ENCODE peak calls at places on chromosomes 5 and 9, in seven cellular contexts. One of them, this sample, is unnamed.

GRCh38 chr9:12930906-12931305 is 156.1 kb downstream of the LURAP1L start:
- DNase-seq in KBM-7: no peak
- DNase-seq in Calu3: no peak
- DNase-seq in progenitor cell of endocrine pancreas: no peak
- DNase-seq in RPMI7951: peak; percentile 34
- DNase-seq in iris pigment epithelial cell: no peak
- DNase-seq in A549: peak; percentile 23
- DNase-seq in this sample: no peak

GRCh38 chr9:76321185-76321828 is 72.9 kb downstream of the RFK start:
- DNase-seq in iris pigment epithelial cell: peak; percentile 77
- DNase-seq in A549: peak; percentile 64
- DNase-seq in progenitor cell of endocrine pancreas: no peak
- DNase-seq in Calu3: no peak
- DNase-seq in RPMI7951: peak; percentile 43
- DNase-seq in KBM-7: no peak
- DNase-seq in this sample: no peak

GRCh38 chr5:120293796-120294195 is 170.3 kb upstream of the PRR16 start:
- DNase-seq in KBM-7: no peak
- DNase-seq in RPMI7951: peak; percentile 80
- DNase-seq in iris pigment epithelial cell: peak; percentile 68
- DNase-seq in Calu3: no peak
- DNase-seq in A549: no peak
- DNase-seq in progenitor cell of endocrine pancreas: no peak
- DNase-seq in this sample: no peak

GRCh38 chr9:131734165-131734610 is 5.7 kb downstream of the RAPGEF1 start:
- DNase-seq in KBM-7: peak; percentile 84
- DNase-seq in A549: peak; percentile 52
- DNase-seq in progenitor cell of endocrine pancreas: no peak
- DNase-seq in Calu3: peak; percentile 54
- DNase-seq in iris pigment epithelial cell: peak; percentile 38
- DNase-seq in RPMI7951: peak; percentile 64
- DNase-seq in this sample: no peak

GRCh38 chr5:179123109-179123426 is 62.9 kb downstream of the ZNF354C start:
- DNase-seq in KBM-7: no peak
- DNase-seq in RPMI7951: no peak
- DNase-seq in progenitor cell of endocrine pancreas: no peak
- DNase-seq in A549: no peak
- DNase-seq in iris pigment epithelial cell: no peak
- DNase-seq in Calu3: no peak
- DNase-seq in this sample: no peak

GRCh38 chr5:37738057-37738691 is 101.7 kb downstream of the GDNF start:
- DNase-seq in progenitor cell of endocrine pancreas: no peak
- DNase-seq in KBM-7: peak; percentile 57
- DNase-seq in A549: no peak
- DNase-seq in Calu3: peak; percentile 36
- DNase-seq in RPMI7951: peak; percentile 96
- DNase-seq in iris pigment epithelial cell: peak; percentile 97
- DNase-seq in this sample: peak; percentile 14

GRCh38 chr9:136543280-136543679 is 2.6 kb downstream of the NOTCH1 start:
- DNase-seq in Calu3: no peak
- DNase-seq in progenitor cell of endocrine pancreas: no peak
- DNase-seq in A549: no peak
- DNase-seq in KBM-7: no peak
- DNase-seq in RPMI7951: no peak
- DNase-seq in iris pigment epithelial cell: no peak
- DNase-seq in this sample: no peak

GRCh38 chr5:16894236-16895057 is 41.6 kb downstream of the MYO10 start:
- DNase-seq in KBM-7: no peak
- DNase-seq in progenitor cell of endocrine pancreas: no peak
- DNase-seq in A549: peak; percentile 98
- DNase-seq in RPMI7951: peak; percentile 95
- DNase-seq in iris pigment epithelial cell: peak; percentile 97
- DNase-seq in Calu3: peak; percentile 75
- DNase-seq in this sample: no peak

GRCh38 chr5:115068239-115069086 is 101.2 kb downstream of the TRIM36 start:
- DNase-seq in Calu3: peak; percentile 6
- DNase-seq in KBM-7: no peak
- DNase-seq in iris pigment epithelial cell: peak; percentile 40
- DNase-seq in A549: peak; percentile 62
- DNase-seq in RPMI7951: peak; percentile 69
- DNase-seq in progenitor cell of endocrine pancreas: no peak
- DNase-seq in this sample: no peak

GRCh38 chr9:93578844-93579243 is 2.5 kb downstream of the PHF2 start:
- DNase-seq in iris pigment epithelial cell: no peak
- DNase-seq in Calu3: no peak
- DNase-seq in A549: no peak
- DNase-seq in RPMI7951: no peak
- DNase-seq in progenitor cell of endocrine pancreas: no peak
- DNase-seq in KBM-7: no peak
- DNase-seq in this sample: no peak

GRCh38 chr5:16916262-16916878 is 19.7 kb downstream of the MYO10 start:
- DNase-seq in iris pigment epithelial cell: peak; percentile 96
- DNase-seq in KBM-7: no peak
- DNase-seq in Calu3: peak; percentile 23
- DNase-seq in A549: peak; percentile 66
- DNase-seq in RPMI7951: peak; percentile 95
- DNase-seq in progenitor cell of endocrine pancreas: no peak
- DNase-seq in this sample: no peak

GRCh38 chr9:116687074-116687761 is at the start of gene TRIM32:
- DNase-seq in iris pigment epithelial cell: peak; percentile 80
- DNase-seq in KBM-7: peak; percentile 88
- DNase-seq in progenitor cell of endocrine pancreas: peak; percentile 96
- DNase-seq in Calu3: peak; percentile 81
- DNase-seq in A549: peak; percentile 88
- DNase-seq in RPMI7951: peak; percentile 84
- DNase-seq in this sample: peak; percentile 86

GRCh38 chr5:170633235-170634041 is 129.6 kb downstream of the KCNIP1 start:
- DNase-seq in Calu3: peak; percentile 48
- DNase-seq in RPMI7951: peak; percentile 82
- DNase-seq in iris pigment epithelial cell: peak; percentile 75
- DNase-seq in progenitor cell of endocrine pancreas: no peak
- DNase-seq in KBM-7: no peak
- DNase-seq in A549: peak; percentile 69
- DNase-seq in this sample: no peak

GRCh38 chr9:37290881-37291485 is 131.5 kb upstream of the GRHPR start:
- DNase-seq in Calu3: no peak
- DNase-seq in A549: peak; percentile 46
- DNase-seq in iris pigment epithelial cell: peak; percentile 92
- DNase-seq in progenitor cell of endocrine pancreas: no peak
- DNase-seq in RPMI7951: peak; percentile 61
- DNase-seq in KBM-7: no peak
- DNase-seq in this sample: no peak

GRCh38 chr9:38423273-38423938 is 848 bp downstream of the IGFBPL1 start:
- DNase-seq in iris pigment epithelial cell: no peak
- DNase-seq in Calu3: no peak
- DNase-seq in KBM-7: no peak
- DNase-seq in A549: no peak
- DNase-seq in progenitor cell of endocrine pancreas: no peak
- DNase-seq in RPMI7951: no peak
- DNase-seq in this sample: no peak

GRCh38 chr5:172133359-172134029 is 54.5 kb downstream of the STK10 start:
- DNase-seq in KBM-7: peak; percentile 72
- DNase-seq in iris pigment epithelial cell: peak; percentile 97
- DNase-seq in Calu3: no peak
- DNase-seq in RPMI7951: peak; percentile 91
- DNase-seq in A549: no peak
- DNase-seq in progenitor cell of endocrine pancreas: no peak
- DNase-seq in this sample: no peak

GRCh38 chr5:26259081-26259480 is 779.3 kb downstream of the CDH9 start:
- DNase-seq in progenitor cell of endocrine pancreas: no peak
- DNase-seq in A549: no peak
- DNase-seq in KBM-7: no peak
- DNase-seq in Calu3: no peak
- DNase-seq in iris pigment epithelial cell: no peak
- DNase-seq in RPMI7951: no peak
- DNase-seq in this sample: no peak

GRCh38 chr5:38452201-38452600 is 104.2 kb downstream of the LIFR start:
- DNase-seq in RPMI7951: peak; percentile 63
- DNase-seq in iris pigment epithelial cell: no peak
- DNase-seq in Calu3: no peak
- DNase-seq in A549: no peak
- DNase-seq in progenitor cell of endocrine pancreas: no peak
- DNase-seq in KBM-7: no peak
- DNase-seq in this sample: no peak

GRCh38 chr5:144032375-144032774 is 138.1 kb downstream of the YIPF5 start:
- DNase-seq in A549: no peak
- DNase-seq in iris pigment epithelial cell: no peak
- DNase-seq in RPMI7951: no peak
- DNase-seq in progenitor cell of endocrine pancreas: no peak
- DNase-seq in Calu3: no peak
- DNase-seq in KBM-7: no peak
- DNase-seq in this sample: no peak

GRCh38 chr5:146877178-146877681 is 1.3 kb downstream of the PPP2R2B start:
- DNase-seq in Calu3: peak; percentile 6
- DNase-seq in RPMI7951: no peak
- DNase-seq in KBM-7: no peak
- DNase-seq in progenitor cell of endocrine pancreas: no peak
- DNase-seq in iris pigment epithelial cell: no peak
- DNase-seq in A549: no peak
- DNase-seq in this sample: no peak

GRCh38 chr5:145834554-145834916 is 607 bp downstream of the PRELID2 start:
- DNase-seq in KBM-7: no peak
- DNase-seq in iris pigment epithelial cell: no peak
- DNase-seq in progenitor cell of endocrine pancreas: no peak
- DNase-seq in RPMI7951: no peak
- DNase-seq in Calu3: no peak
- DNase-seq in A549: no peak
- DNase-seq in this sample: no peak

GRCh38 chr9:18190671-18191374 is 283.1 kb upstream of the ADAMTSL1 start:
- DNase-seq in A549: no peak
- DNase-seq in iris pigment epithelial cell: no peak
- DNase-seq in Calu3: no peak
- DNase-seq in RPMI7951: no peak
- DNase-seq in progenitor cell of endocrine pancreas: no peak
- DNase-seq in KBM-7: no peak
- DNase-seq in this sample: no peak

This sample was measured in GM18507.